ENCODE peak calls at places on chromosomes 5 and 9, in seven cellular contexts. One of them, this sample, is unnamed.

GRCh38 chr9:134835455-134835854 is 45.2 kb upstream of the FCN2 start:
- DNase-seq in mammary epithelial cell: no peak
- DNase-seq in colonic mucosa: no peak
- DNase-seq in effector memory CD4-positive, alpha-beta T cell: no peak
- DNase-seq in A549: no peak
- DNase-seq in transverse colon: no peak
- DNase-seq in CD8-positive, alpha-beta memory T cell: no peak
- DNase-seq in this sample: no peak

GRCh38 chr5:17189381-17190036 is 27.9 kb upstream of the BASP1 start:
- DNase-seq in transverse colon: peak; percentile 83
- DNase-seq in effector memory CD4-positive, alpha-beta T cell: no peak
- DNase-seq in A549: peak; percentile 83
- DNase-seq in mammary epithelial cell: peak; percentile 52
- DNase-seq in colonic mucosa: peak; percentile 90
- DNase-seq in CD8-positive, alpha-beta memory T cell: peak; percentile 9
- DNase-seq in this sample: peak; percentile 3

GRCh38 chr9:71333311-71333710 is 211.9 kb upstream of the TRPM3 start:
- DNase-seq in effector memory CD4-positive, alpha-beta T cell: no peak
- DNase-seq in mammary epithelial cell: no peak
- DNase-seq in transverse colon: no peak
- DNase-seq in A549: no peak
- DNase-seq in CD8-positive, alpha-beta memory T cell: no peak
- DNase-seq in colonic mucosa: no peak
- DNase-seq in this sample: no peak

GRCh38 chr5:14216902-14217301 is 73.8 kb downstream of the TRIO start:
- DNase-seq in mammary epithelial cell: no peak
- DNase-seq in colonic mucosa: no peak
- DNase-seq in transverse colon: no peak
- DNase-seq in A549: no peak
- DNase-seq in effector memory CD4-positive, alpha-beta T cell: no peak
- DNase-seq in CD8-positive, alpha-beta memory T cell: no peak
- DNase-seq in this sample: no peak

GRCh38 chr5:143248391-143248790 is 155.1 kb downstream of the NR3C1 start:
- DNase-seq in mammary epithelial cell: no peak
- DNase-seq in effector memory CD4-positive, alpha-beta T cell: no peak
- DNase-seq in colonic mucosa: no peak
- DNase-seq in A549: no peak
- DNase-seq in transverse colon: no peak
- DNase-seq in CD8-positive, alpha-beta memory T cell: no peak
- DNase-seq in this sample: no peak

GRCh38 chr9:4339357-4339756 is 39.5 kb upstream of the GLIS3 start:
- DNase-seq in colonic mucosa: peak; percentile 87
- DNase-seq in A549: peak; percentile 88
- DNase-seq in effector memory CD4-positive, alpha-beta T cell: peak; percentile 42
- DNase-seq in mammary epithelial cell: peak; percentile 80
- DNase-seq in CD8-positive, alpha-beta memory T cell: peak; percentile 68
- DNase-seq in transverse colon: peak; percentile 87
- DNase-seq in this sample: peak; percentile 73

GRCh38 chr5:95973793-95974325 is 12.2 kb upstream of the ELL2 start:
- DNase-seq in transverse colon: no peak
- DNase-seq in colonic mucosa: no peak
- DNase-seq in CD8-positive, alpha-beta memory T cell: no peak
- DNase-seq in effector memory CD4-positive, alpha-beta T cell: no peak
- DNase-seq in A549: no peak
- DNase-seq in mammary epithelial cell: no peak
- DNase-seq in this sample: no peak

GRCh38 chr9:136950656-136951030 is 1.4 kb upstream of the LCN12 start:
- DNase-seq in transverse colon: no peak
- DNase-seq in mammary epithelial cell: no peak
- DNase-seq in CD8-positive, alpha-beta memory T cell: no peak
- DNase-seq in A549: no peak
- DNase-seq in effector memory CD4-positive, alpha-beta T cell: no peak
- DNase-seq in colonic mucosa: no peak
- DNase-seq in this sample: no peak

GRCh38 chr9:4228606-4229005 is 71.3 kb downstream of the GLIS3 start:
- DNase-seq in A549: peak; percentile 60
- DNase-seq in transverse colon: no peak
- DNase-seq in CD8-positive, alpha-beta memory T cell: no peak
- DNase-seq in effector memory CD4-positive, alpha-beta T cell: no peak
- DNase-seq in mammary epithelial cell: peak; percentile 20
- DNase-seq in colonic mucosa: peak; percentile 38
- DNase-seq in this sample: peak; percentile 7

GRCh38 chr9:77957652-77958051 is 74.0 kb downstream of the GNAQ start:
- DNase-seq in colonic mucosa: no peak
- DNase-seq in mammary epithelial cell: peak; percentile 72
- DNase-seq in transverse colon: no peak
- DNase-seq in CD8-positive, alpha-beta memory T cell: no peak
- DNase-seq in effector memory CD4-positive, alpha-beta T cell: no peak
- DNase-seq in A549: no peak
- DNase-seq in this sample: no peak

GRCh38 chr5:19172926-19173425 is 815.0 kb downstream of the CDH18 start:
- DNase-seq in mammary epithelial cell: no peak
- DNase-seq in effector memory CD4-positive, alpha-beta T cell: no peak
- DNase-seq in colonic mucosa: no peak
- DNase-seq in transverse colon: no peak
- DNase-seq in A549: no peak
- DNase-seq in CD8-positive, alpha-beta memory T cell: no peak
- DNase-seq in this sample: no peak

GRCh38 chr5:169801781-169802180 is 164.7 kb downstream of the DOCK2 start:
- DNase-seq in mammary epithelial cell: no peak
- DNase-seq in A549: no peak
- DNase-seq in transverse colon: no peak
- DNase-seq in colonic mucosa: no peak
- DNase-seq in CD8-positive, alpha-beta memory T cell: no peak
- DNase-seq in effector memory CD4-positive, alpha-beta T cell: no peak
- DNase-seq in this sample: no peak

GRCh38 chr9:2229109-2229733 is 214.1 kb downstream of the SMARCA2 start:
- DNase-seq in colonic mucosa: no peak
- DNase-seq in mammary epithelial cell: peak; percentile 37
- DNase-seq in CD8-positive, alpha-beta memory T cell: no peak
- DNase-seq in transverse colon: no peak
- DNase-seq in effector memory CD4-positive, alpha-beta T cell: no peak
- DNase-seq in A549: no peak
- DNase-seq in this sample: no peak

GRCh38 chr5:78554595-78554994 is 94.0 kb downstream of the LHFPL2 start:
- DNase-seq in colonic mucosa: no peak
- DNase-seq in transverse colon: no peak
- DNase-seq in mammary epithelial cell: no peak
- DNase-seq in A549: no peak
- DNase-seq in CD8-positive, alpha-beta memory T cell: no peak
- DNase-seq in effector memory CD4-positive, alpha-beta T cell: no peak
- DNase-seq in this sample: no peak

GRCh38 chr5:170747357-170747756 is 36.2 kb upstream of the GABRP start:
- DNase-seq in effector memory CD4-positive, alpha-beta T cell: no peak
- DNase-seq in transverse colon: no peak
- DNase-seq in colonic mucosa: no peak
- DNase-seq in A549: no peak
- DNase-seq in CD8-positive, alpha-beta memory T cell: no peak
- DNase-seq in mammary epithelial cell: no peak
- DNase-seq in this sample: no peak

GRCh38 chr5:146971401-146971800 is 92.8 kb upstream of the PPP2R2B start:
- DNase-seq in CD8-positive, alpha-beta memory T cell: no peak
- DNase-seq in effector memory CD4-positive, alpha-beta T cell: no peak
- DNase-seq in A549: no peak
- DNase-seq in colonic mucosa: no peak
- DNase-seq in transverse colon: no peak
- DNase-seq in mammary epithelial cell: no peak
- DNase-seq in this sample: no peak

GRCh38 chr5:56910123-56910951 is 941 bp downstream of the SETD9 start:
- DNase-seq in CD8-positive, alpha-beta memory T cell: peak; percentile 7
- DNase-seq in A549: no peak
- DNase-seq in colonic mucosa: peak; percentile 61
- DNase-seq in transverse colon: peak; percentile 59
- DNase-seq in effector memory CD4-positive, alpha-beta T cell: peak; percentile 3
- DNase-seq in mammary epithelial cell: no peak
- DNase-seq in this sample: no peak

GRCh38 chr9:121945281-121945680 is 147.8 kb downstream of the TTLL11 start:
- DNase-seq in A549: no peak
- DNase-seq in CD8-positive, alpha-beta memory T cell: no peak
- DNase-seq in mammary epithelial cell: no peak
- DNase-seq in transverse colon: no peak
- DNase-seq in colonic mucosa: no peak
- DNase-seq in effector memory CD4-positive, alpha-beta T cell: no peak
- DNase-seq in this sample: no peak

GRCh38 chr5:125478599-125478998 is 732.2 kb upstream of the ZNF608 start:
- DNase-seq in mammary epithelial cell: no peak
- DNase-seq in CD8-positive, alpha-beta memory T cell: no peak
- DNase-seq in transverse colon: peak; percentile 34
- DNase-seq in effector memory CD4-positive, alpha-beta T cell: no peak
- DNase-seq in colonic mucosa: peak; percentile 54
- DNase-seq in A549: no peak
- DNase-seq in this sample: no peak

GRCh38 chr5:36357391-36357790 is 55.7 kb upstream of the RANBP3L start:
- DNase-seq in CD8-positive, alpha-beta memory T cell: no peak
- DNase-seq in mammary epithelial cell: no peak
- DNase-seq in effector memory CD4-positive, alpha-beta T cell: no peak
- DNase-seq in transverse colon: no peak
- DNase-seq in A549: no peak
- DNase-seq in colonic mucosa: no peak
- DNase-seq in this sample: no peak

DNA sequence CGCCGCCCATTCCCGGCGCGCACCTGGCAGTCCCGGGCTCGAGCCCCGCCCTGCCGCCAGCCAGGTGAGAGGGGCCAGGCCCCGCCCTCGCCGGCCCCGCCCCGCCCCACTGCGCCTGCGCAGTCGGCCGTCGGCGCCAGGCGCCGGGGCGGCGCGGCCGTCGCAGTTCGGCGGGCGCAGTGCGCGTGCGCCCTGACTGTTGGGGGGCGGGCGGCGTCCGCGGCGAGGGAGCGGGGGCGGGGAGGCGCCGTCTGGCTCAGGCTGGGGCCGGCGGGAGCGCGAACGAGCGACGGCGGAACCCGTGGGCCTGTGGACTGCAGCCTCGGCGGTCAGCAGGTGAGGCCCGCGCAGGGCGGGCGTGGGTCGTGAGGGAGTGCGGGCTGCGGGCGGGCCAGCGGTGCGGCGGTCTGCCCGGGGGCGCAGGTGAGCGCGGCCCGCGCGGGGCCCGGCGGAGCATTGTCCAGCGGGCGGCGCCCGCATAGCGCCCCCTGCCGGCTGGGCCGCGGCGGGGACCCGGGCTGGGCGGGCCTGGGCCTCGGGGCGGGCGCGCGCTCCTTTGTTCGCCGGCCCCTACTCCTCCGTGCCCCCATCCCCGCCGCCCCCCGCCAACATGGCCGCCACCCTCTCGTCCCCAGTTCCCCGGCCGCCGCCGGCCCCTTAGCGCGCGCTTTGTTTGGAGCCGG is at the start of gene SPIN1:
- DNase-seq in effector memory CD4-positive, alpha-beta T cell: peak; percentile 76
- DNase-seq in mammary epithelial cell: no peak
- DNase-seq in transverse colon: peak; percentile 87
- DNase-seq in colonic mucosa: peak; percentile 81
- DNase-seq in CD8-positive, alpha-beta memory T cell: peak; percentile 81
- DNase-seq in A549: peak; percentile 77
- DNase-seq in this sample: peak; percentile 83
- H3K4me1 ChIP-seq in effector memory CD4-positive, alpha-beta T cell: peaks cover 9% of the 10 kb centered on the region
- H3K4me1 ChIP-seq in mammary epithelial cell: peaks cover 17% of the 10 kb centered on the region
- H3K4me1 ChIP-seq in transverse colon: peaks cover 34% of the 10 kb centered on the region
- H3K4me1 ChIP-seq in colonic mucosa: peaks cover 4% of the 10 kb centered on the region
- H3K4me1 ChIP-seq in CD8-positive, alpha-beta memory T cell: peaks cover 10% of the 10 kb centered on the region
- H3K4me1 ChIP-seq in A549: peaks cover 23% of the 10 kb centered on the region
- H3K4me1 ChIP-seq in this sample: peaks cover 16% of the 10 kb centered on the region

DNA sequence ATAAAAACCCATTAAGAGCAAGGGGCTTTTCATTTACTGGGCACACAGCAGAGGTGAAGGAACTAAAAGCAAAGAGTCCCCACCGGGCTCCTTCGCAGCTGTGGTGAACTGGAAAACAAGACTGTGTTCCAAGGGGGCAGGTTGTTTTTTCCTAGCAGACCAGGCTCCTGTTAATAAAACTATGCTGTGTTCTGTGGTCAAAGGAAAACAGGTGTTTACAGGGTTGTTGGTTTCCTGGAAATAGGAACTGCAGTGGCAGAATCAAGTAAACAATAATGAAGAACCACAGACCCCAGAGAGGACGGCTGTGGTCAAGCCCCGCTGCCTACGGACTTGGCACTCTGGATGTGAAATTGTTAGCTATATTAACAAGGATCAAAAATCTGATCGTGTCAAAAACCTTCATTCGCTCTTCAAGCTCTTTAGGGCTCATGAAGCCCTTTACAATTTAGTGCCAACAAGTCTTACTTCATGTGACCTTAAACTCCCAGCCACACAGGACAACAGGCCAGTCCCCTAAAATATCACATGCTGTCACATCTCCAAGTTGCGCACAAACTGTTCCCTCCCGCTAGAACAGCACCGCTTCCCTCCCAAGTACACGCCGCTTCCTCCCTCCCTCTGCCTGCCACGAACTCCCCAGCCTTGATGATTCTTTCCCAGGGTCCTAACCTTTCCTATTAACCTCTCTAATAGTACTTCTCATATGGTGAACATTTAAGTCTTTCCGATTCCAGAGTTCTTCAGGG is 91.4 kb downstream of the TLE1 start:
- DNase-seq in colonic mucosa: no peak
- DNase-seq in transverse colon: no peak
- DNase-seq in mammary epithelial cell: no peak
- DNase-seq in CD8-positive, alpha-beta memory T cell: no peak
- DNase-seq in A549: no peak
- DNase-seq in effector memory CD4-positive, alpha-beta T cell: no peak
- DNase-seq in this sample: no peak
- H3K27ac ChIP-seq in colonic mucosa: no peak overlapping the region
- H3K27ac ChIP-seq in transverse colon: no peak overlapping the region
- H3K27ac ChIP-seq in mammary epithelial cell: no peak overlapping the region
- H3K27ac ChIP-seq in CD8-positive, alpha-beta memory T cell: no peak overlapping the region
- H3K27ac ChIP-seq in A549: no peak overlapping the region
- H3K27ac ChIP-seq in effector memory CD4-positive, alpha-beta T cell: no peak overlapping the region
- H3K27ac ChIP-seq in this sample: no peak overlapping the region

GRCh38 chr9:975740-976257 is 656 bp upstream of the DMRT3 start:
- DNase-seq in colonic mucosa: no peak
- DNase-seq in A549: no peak
- DNase-seq in mammary epithelial cell: no peak
- DNase-seq in effector memory CD4-positive, alpha-beta T cell: no peak
- DNase-seq in transverse colon: no peak
- DNase-seq in CD8-positive, alpha-beta memory T cell: no peak
- DNase-seq in this sample: no peak

GRCh38 chr9:976258-976804 is at the start of gene DMRT3:
- DNase-seq in A549: no peak
- DNase-seq in mammary epithelial cell: no peak
- DNase-seq in transverse colon: no peak
- DNase-seq in CD8-positive, alpha-beta memory T cell: no peak
- DNase-seq in effector memory CD4-positive, alpha-beta T cell: no peak
- DNase-seq in colonic mucosa: no peak
- DNase-seq in this sample: no peak

GRCh38 chr9:976805-977360 is 428 bp downstream of the DMRT3 start:
- DNase-seq in A549: peak; percentile 37
- DNase-seq in CD8-positive, alpha-beta memory T cell: no peak
- DNase-seq in transverse colon: no peak
- DNase-seq in mammary epithelial cell: peak; percentile 24
- DNase-seq in effector memory CD4-positive, alpha-beta T cell: no peak
- DNase-seq in colonic mucosa: no peak
- DNase-seq in this sample: no peak

GRCh38 chr9:974064-974992 is 2.1 kb upstream of the DMRT3 start:
- DNase-seq in A549: no peak
- DNase-seq in mammary epithelial cell: no peak
- DNase-seq in CD8-positive, alpha-beta memory T cell: no peak
- DNase-seq in transverse colon: no peak
- DNase-seq in effector memory CD4-positive, alpha-beta T cell: no peak
- DNase-seq in colonic mucosa: no peak
- DNase-seq in this sample: no peak

GRCh38 chr9:974993-975739 is 1.3 kb upstream of the DMRT3 start:
- DNase-seq in colonic mucosa: no peak
- DNase-seq in mammary epithelial cell: no peak
- DNase-seq in A549: no peak
- DNase-seq in transverse colon: no peak
- DNase-seq in CD8-positive, alpha-beta memory T cell: no peak
- DNase-seq in effector memory CD4-positive, alpha-beta T cell: no peak
- DNase-seq in this sample: no peak
- H3K4me1 ChIP-seq in colonic mucosa: peaks cover 9% of the 10 kb centered on the region
- H3K4me1 ChIP-seq in mammary epithelial cell: no peaks in the 10 kb centered on the region
- H3K4me1 ChIP-seq in A549: peaks cover 4% of the 10 kb centered on the region
- H3K4me1 ChIP-seq in transverse colon: peaks cover 43% of the 10 kb centered on the region
- H3K4me1 ChIP-seq in CD8-positive, alpha-beta memory T cell: peaks cover 4% of the 10 kb centered on the region
- H3K4me1 ChIP-seq in effector memory CD4-positive, alpha-beta T cell: peaks cover 17% of the 10 kb centered on the region
- H3K4me1 ChIP-seq in this sample: peaks cover 12% of the 10 kb centered on the region

GRCh38 chr5:104016650-104017049 is 454.1 kb upstream of the NUDT12 start:
- DNase-seq in A549: no peak
- DNase-seq in mammary epithelial cell: peak; percentile 25
- DNase-seq in colonic mucosa: no peak
- DNase-seq in effector memory CD4-positive, alpha-beta T cell: no peak
- DNase-seq in transverse colon: no peak
- DNase-seq in CD8-positive, alpha-beta memory T cell: no peak
- DNase-seq in this sample: no peak
- H3K27ac ChIP-seq in A549: no peak overlapping the region
- H3K27ac ChIP-seq in mammary epithelial cell: no peak overlapping the region
- H3K27ac ChIP-seq in colonic mucosa: no peak overlapping the region
- H3K27ac ChIP-seq in effector memory CD4-positive, alpha-beta T cell: no peak overlapping the region
- H3K27ac ChIP-seq in transverse colon: no peak overlapping the region
- H3K27ac ChIP-seq in CD8-positive, alpha-beta memory T cell: no peak overlapping the region
- H3K27ac ChIP-seq in this sample: no peak overlapping the region